ENCODE peak calls at places on chromosomes 1 and 21, in seven cellular contexts. P, N, D, F, C, V and E are unnamed samples.

GRCh38 chr1:85801520-85801919 is 93.3 kb upstream of the ZNHIT6 start:
- DNase-seq in P (no peak), N (no peak), D (no peak), F (no peak), C (no peak), V (peak), E (no peak)

GRCh38 chr1:23577056-23577985 is 18.0 kb upstream of the ID3 start:
- DNase-seq in P (peak), N (peak), D (no peak), F (no peak), C (no peak), V (peak), E (peak)

GRCh38 chr1:28056129-28056925 is 32.1 kb downstream of the EYA3 start:
- DNase-seq in P (no peak), N (no peak), D (peak), F (no peak), C (no peak), V (no peak), E (no peak)

GRCh38 chr1:174262747-174263241 is 103.5 kb downstream of the RABGAP1L start:
- DNase-seq in P (peak), N (no peak), D (no peak), F (no peak), C (no peak), V (peak), E (no peak)

GRCh38 chr1:153775432-153776311 is 465 bp downstream of the SLC27A3 start:
- DNase-seq in P (no peak), N (peak), D (peak), F (peak), C (peak), V (peak), E (peak)

GRCh38 chr1:212987702-212988322 is 27.9 kb downstream of the ANGEL2 start:
- DNase-seq in P (peak), N (no peak), D (no peak), F (no peak), C (no peak), V (peak), E (no peak)

GRCh38 chr1:51329443-51330325 is 678 bp downstream of the TTC39A start:
- DNase-seq in P (no peak), N (peak), D (no peak), F (peak), C (no peak), V (no peak), E (no peak)

GRCh38 chr21:31351438-31351837 is 7.4 kb upstream of the TIAM1 start:
- DNase-seq in P (peak), N (no peak), D (no peak), F (no peak), C (no peak), V (peak), E (no peak)

GRCh38 chr1:89523597-89524368 is 846 bp upstream of the LRRC8B start:
- DNase-seq in P (peak), N (peak), D (peak), F (no peak), C (peak), V (peak), E (no peak)

GRCh38 chr21:45178072-45178608 is 103.8 kb downstream of the ADARB1 start:
- DNase-seq in P (no peak), N (no peak), D (no peak), F (no peak), C (no peak), V (no peak), E (no peak)

GRCh38 chr1:183859865-183860264 is 54.9 kb downstream of the RGL1 start:
- DNase-seq in P (peak), N (no peak), D (no peak), F (no peak), C (no peak), V (no peak), E (no peak)

GRCh38 chr1:110063781-110064180 is 6.7 kb downstream of the ALX3 start:
- DNase-seq in P (no peak), N (no peak), D (no peak), F (no peak), C (no peak), V (no peak), E (no peak)

GRCh38 chr1:227127891-227128290 is 187.8 kb downstream of the COQ8A start:
- DNase-seq in P (no peak), N (no peak), D (no peak), F (no peak), C (no peak), V (no peak), E (no peak)

GRCh38 chr1:37112427-37112826 is 78.1 kb upstream of the GRIK3 start:
- DNase-seq in P (no peak), N (no peak), D (no peak), F (no peak), C (no peak), V (no peak), E (no peak)

GRCh38 chr1:14954210-14954609 is 199.3 kb upstream of the TMEM51 start:
- DNase-seq in P (no peak), N (no peak), D (no peak), F (no peak), C (no peak), V (peak), E (no peak)

GRCh38 chr1:114549137-114549536 is 32.3 kb downstream of the BCAS2 start:
- DNase-seq in P (no peak), N (no peak), D (no peak), F (no peak), C (no peak), V (peak), E (no peak)

GRCh38 chr1:215287362-215287761 is 204.8 kb downstream of the KCNK2 start:
- DNase-seq in P (no peak), N (no peak), D (no peak), F (no peak), C (no peak), V (no peak), E (no peak)

GRCh38 chr1:109239580-109240068 is 9.7 kb upstream of the CELSR2 start:
- DNase-seq in P (peak), N (peak), D (no peak), F (peak), C (no peak), V (peak), E (no peak)

GRCh38 chr1:204685236-204686006 is at the start of gene LRRN2:
- DNase-seq in P (no peak), N (peak), D (no peak), F (no peak), C (peak), V (peak), E (peak)

GRCh38 chr1:162902372-162902771 is 41.4 kb upstream of the CCDC190 start:
- DNase-seq in P (peak), N (no peak), D (no peak), F (no peak), C (no peak), V (peak), E (no peak)

GRCh38 chr1:225769687-225770086 is 7.9 kb upstream of the SRP9 start:
- DNase-seq in P (no peak), N (no peak), D (no peak), F (no peak), C (no peak), V (no peak), E (no peak)

GRCh38 chr1:116754203-116754977 is at the start of gene CD2:
- DNase-seq in P (no peak), N (no peak), D (peak), F (no peak), C (no peak), V (no peak), E (no peak)

GRCh38 chr1:164886101-164886500 is 327.1 kb downstream of the PBX1 start:
- DNase-seq in P (no peak), N (no peak), D (no peak), F (no peak), C (no peak), V (no peak), E (no peak)

GRCh38 chr1:162373541-162374375 is 2.9 kb downstream of the SPATA46 start:
- DNase-seq in P (peak), N (no peak), D (no peak), F (peak), C (no peak), V (peak), E (no peak)

GRCh38 chr21:30793581-30794314 is 19.3 kb downstream of the KRTAP8-1 start:
- DNase-seq in P (no peak), N (no peak), D (no peak), F (no peak), C (no peak), V (no peak), E (no peak)

GRCh38 chr1:43314233-43314632 is 13.5 kb downstream of the TIE1 start:
- DNase-seq in P (no peak), N (no peak), D (no peak), F (no peak), C (no peak), V (no peak), E (no peak)

GRCh38 chr1:113538225-113538624 is 147.9 kb downstream of the MAGI3 start:
- DNase-seq in P (peak), N (no peak), D (no peak), F (no peak), C (no peak), V (peak), E (no peak)

GRCh38 chr1:16983649-16984048 is 3.2 kb upstream of the MFAP2 start:
- DNase-seq in P (no peak), N (no peak), D (no peak), F (no peak), C (no peak), V (no peak), E (no peak)

GRCh38 chr1:87291107-87291506 is 37.6 kb upstream of the LMO4 start:
- DNase-seq in P (peak), N (no peak), D (no peak), F (no peak), C (no peak), V (peak), E (no peak)

GRCh38 chr1:13725714-13726175 is 25.8 kb downstream of the PRDM2 start:
- DNase-seq in P (peak), N (peak), D (peak), F (no peak), C (no peak), V (peak), E (no peak)

GRCh38 chr1:31818204-31818603 is 2.4 kb upstream of the SPOCD1 start:
- DNase-seq in P (no peak), N (no peak), D (no peak), F (no peak), C (no peak), V (no peak), E (no peak)

GRCh38 chr1:77631302-77631701 is 51.2 kb downstream of the ZZZ3 start:
- DNase-seq in P (no peak), N (no peak), D (no peak), F (no peak), C (no peak), V (no peak), E (no peak)

GRCh38 chr1:53165408-53165961 is 23.0 kb upstream of the SLC1A7 start:
- DNase-seq in P (no peak), N (no peak), D (no peak), F (no peak), C (no peak), V (no peak), E (no peak)

GRCh38 chr1:156840880-156841279 is 18.0 kb downstream of the INSRR start:
- DNase-seq in P (no peak), N (no peak), D (no peak), F (no peak), C (no peak), V (no peak), E (no peak)

DNA sequence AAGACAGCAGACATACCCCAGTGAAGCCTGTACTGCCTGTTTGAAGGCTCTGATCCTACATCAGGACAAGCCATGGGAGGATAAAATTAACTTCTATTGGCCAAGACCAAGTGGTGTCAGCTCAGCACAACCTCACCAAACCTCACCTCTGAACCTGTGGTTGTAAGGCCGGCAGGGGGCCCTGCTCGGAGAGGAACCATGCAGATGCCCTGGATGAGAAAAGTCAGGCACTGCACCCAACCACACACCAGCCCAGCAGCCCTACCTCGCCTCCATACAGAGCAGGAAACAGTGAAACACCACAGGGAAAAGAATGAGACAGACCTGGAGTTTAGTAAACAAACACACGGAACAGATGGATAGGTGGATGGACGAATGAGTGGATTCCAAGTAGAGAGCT is 70.0 kb upstream of the PAX7 start:
- DNase-seq in P (no peak), N (no peak), D (no peak), F (no peak), C (no peak), V (no peak), E (no peak)
- TF ChIP-seq CTCF in P (no peak), N (no peak), D (no peak), F (no peak), C (no peak), V (no peak), E (no peak)

GRCh38 chr1:2049517-2050481 is at the start of gene PRKCZ:
- DNase-seq in P (no peak), N (peak), D (peak), F (peak), C (peak), V (peak), E (peak)
- TF ChIP-seq CTCF in P (no peak), N (no peak), D (no peak), F (peak), C (no peak), V (peak), E (no peak)

GRCh38 chr1:207853372-207853757 is 57.6 kb downstream of the CD34 start:
- DNase-seq in P (no peak), N (no peak), D (no peak), F (no peak), C (peak), V (peak), E (no peak)

GRCh38 chr1:207854001-207854400 is 56.9 kb downstream of the CD34 start:
- DNase-seq in P (no peak), N (no peak), D (no peak), F (no peak), C (no peak), V (no peak), E (no peak)

GRCh38 chr1:207850621-207851407 is 60.1 kb downstream of the CD34 start:
- DNase-seq in P (no peak), N (no peak), D (no peak), F (no peak), C (no peak), V (no peak), E (no peak)

GRCh38 chr1:207852576-207853371 is 58.2 kb downstream of the CD34 start:
- DNase-seq in P (no peak), N (no peak), D (no peak), F (no peak), C (no peak), V (no peak), E (no peak)

DNA sequence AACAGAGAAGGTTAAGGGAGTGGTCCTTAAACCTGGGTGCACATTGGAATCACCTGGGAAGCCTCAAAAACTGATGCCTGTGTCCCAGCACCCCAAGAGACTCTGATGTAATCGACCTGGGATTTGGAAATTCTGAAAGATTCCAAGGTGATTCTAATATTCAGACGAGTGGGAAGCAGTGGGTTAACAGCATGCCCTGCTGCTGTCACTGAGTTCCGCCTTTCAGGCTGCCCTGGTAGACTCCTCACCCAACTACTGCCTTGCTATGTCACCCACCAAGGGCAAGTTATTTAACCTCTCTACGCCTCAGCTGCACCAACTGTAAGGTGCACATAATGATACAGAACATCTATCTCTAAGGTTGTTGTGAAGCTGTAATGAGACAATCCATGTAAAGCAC is 59.2 kb downstream of the CD34 start:
- DNase-seq in P (no peak), N (no peak), D (no peak), F (no peak), C (no peak), V (no peak), E (no peak)
- TF ChIP-seq CTCF in P (no peak), N (no peak), D (no peak), F (no peak), C (no peak), V (no peak), E (no peak)

GRCh38 chr1:201310251-201310985 is 27.1 kb downstream of the PKP1 start:
- DNase-seq in P (no peak), N (no peak), D (no peak), F (no peak), C (no peak), V (no peak), E (no peak)
- TF ChIP-seq CTCF in P (no peak), N (no peak), D (no peak), F (no peak), C (no peak), V (no peak), E (no peak)

GRCh38 chr1:232627645-232628334 is 2.1 kb downstream of the SIPA1L2 start:
- DNase-seq in P (peak), N (no peak), D (no peak), F (no peak), C (no peak), V (peak), E (no peak)
- TF ChIP-seq CTCF in P (peak), N (no peak), D (peak), F (peak), C (peak), V (peak), E (no peak)